ENCODE peak calls at places on chromosomes 4 and X, in five cellular contexts. E, V, A, M and N are unnamed samples.

GRCh38 chr4:41957634-41958033 is 22.4 kb downstream of the TMEM33 start:
- DNase-seq in E (no peak), V (peak), A (no peak), M (no peak), N (no peak)

GRCh38 chr4:137648531-137648930 is 116.2 kb upstream of the PCDH18 start:
- DNase-seq in E (no peak), V (no peak), A (no peak), M (no peak), N (no peak)

GRCh38 chr4:83115000-83115399 is 471 bp upstream of the PLAC8 start:
- DNase-seq in E (no peak), V (no peak), A (no peak), M (peak), N (no peak)

GRCh38 chrX:21933077-21933476 is 7.4 kb upstream of the SMS start:
- DNase-seq in E (no peak), V (no peak), A (no peak), M (no peak), N (no peak)

GRCh38 chr4:1593458-1593857 is 90.7 kb downstream of the FAM53A start:
- DNase-seq in E (no peak), V (no peak), A (no peak), M (no peak), N (no peak)

GRCh38 chrX:148536961-148537360 is 36.5 kb downstream of the AFF2 start:
- DNase-seq in E (no peak), V (no peak), A (no peak), M (no peak), N (no peak)

GRCh38 chr4:41044165-41044564 is 170.2 kb downstream of the APBB2 start:
- DNase-seq in E (no peak), V (no peak), A (no peak), M (no peak), N (no peak)

GRCh38 chr4:86271057-86271456 is 88.8 kb downstream of the MAPK10 start:
- DNase-seq in E (no peak), V (no peak), A (no peak), M (no peak), N (no peak)

GRCh38 chrX:74458738-74459137 is 37.4 kb downstream of the SLC16A2 start:
- DNase-seq in E (no peak), V (no peak), A (no peak), M (peak), N (no peak)

DNA sequence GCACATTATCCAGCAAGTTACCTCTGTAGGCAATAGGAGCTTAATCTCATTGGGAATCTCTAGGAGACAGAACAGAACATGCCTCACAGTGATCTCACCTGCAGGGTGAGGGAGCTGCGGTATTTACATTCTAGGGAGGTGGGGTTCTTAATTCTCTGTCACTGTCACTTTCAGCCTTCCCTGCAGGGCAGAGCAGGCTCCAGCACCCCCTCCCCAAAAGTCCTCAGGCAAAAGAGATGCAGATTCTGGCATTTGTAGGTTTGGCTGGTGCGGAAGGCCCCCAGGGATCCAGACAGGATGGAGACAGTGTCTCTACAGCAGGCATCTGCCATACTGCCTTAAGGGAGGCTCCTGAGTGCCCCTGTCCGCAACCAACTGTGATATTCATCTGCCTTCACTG is 166.4 kb upstream of the ATP6AP2 start:
- DNase-seq in E (no peak), V (no peak), A (no peak), M (no peak), N (no peak)
- H3K27ac ChIP-seq in E (no peak), V (no peak), A (no peak), M (no peak), N (no peak)

DNA sequence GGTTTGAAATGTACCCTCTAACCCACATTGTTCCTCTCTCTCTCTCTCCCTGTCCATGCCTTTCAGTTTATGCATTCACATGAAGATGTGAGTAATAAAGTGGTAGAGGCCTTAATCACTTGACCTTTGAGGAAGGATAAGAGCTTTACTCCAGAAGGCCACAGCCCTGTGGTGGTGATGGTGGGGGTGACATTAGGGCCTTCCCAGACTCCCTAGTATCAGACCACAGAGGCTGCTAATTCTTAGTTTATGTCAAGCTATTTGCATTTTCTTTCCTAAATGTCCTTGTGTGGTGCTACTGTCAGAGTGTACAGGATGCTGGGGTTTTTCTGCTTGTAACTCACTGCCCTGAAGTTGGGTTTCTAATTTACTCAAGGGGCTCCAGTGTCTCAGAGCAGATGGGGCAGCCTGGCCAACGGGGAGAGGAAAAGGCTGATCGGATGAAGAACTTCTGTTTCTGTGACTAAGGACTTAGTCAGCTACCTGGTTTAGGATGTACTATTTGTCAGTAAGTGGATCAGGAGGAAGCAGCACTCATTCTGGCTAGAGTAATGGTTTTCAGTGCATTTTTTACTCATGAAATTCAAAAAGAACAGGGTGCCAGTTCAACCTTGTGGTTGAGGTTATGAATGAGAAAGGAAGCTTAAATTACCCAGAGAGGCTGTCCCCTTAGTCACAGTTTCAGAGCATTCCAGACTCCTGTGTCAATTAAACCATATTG is 509.6 kb upstream of the DIPK2B start:
- DNase-seq in E (no peak), V (no peak), A (no peak), M (peak), N (no peak)
- H3K4me3 ChIP-seq in E (no peak), V (no peak), A (no peak), M (no peak), N (no peak)

GRCh38 chr4:143341186-143341755 is 4.6 kb downstream of the GAB1 start:
- DNase-seq in E (no peak), V (no peak), A (no peak), M (no peak), N (no peak)
- H3K27ac ChIP-seq in E (no peak), V (no peak), A (peak), M (no peak), N (no peak)

DNA sequence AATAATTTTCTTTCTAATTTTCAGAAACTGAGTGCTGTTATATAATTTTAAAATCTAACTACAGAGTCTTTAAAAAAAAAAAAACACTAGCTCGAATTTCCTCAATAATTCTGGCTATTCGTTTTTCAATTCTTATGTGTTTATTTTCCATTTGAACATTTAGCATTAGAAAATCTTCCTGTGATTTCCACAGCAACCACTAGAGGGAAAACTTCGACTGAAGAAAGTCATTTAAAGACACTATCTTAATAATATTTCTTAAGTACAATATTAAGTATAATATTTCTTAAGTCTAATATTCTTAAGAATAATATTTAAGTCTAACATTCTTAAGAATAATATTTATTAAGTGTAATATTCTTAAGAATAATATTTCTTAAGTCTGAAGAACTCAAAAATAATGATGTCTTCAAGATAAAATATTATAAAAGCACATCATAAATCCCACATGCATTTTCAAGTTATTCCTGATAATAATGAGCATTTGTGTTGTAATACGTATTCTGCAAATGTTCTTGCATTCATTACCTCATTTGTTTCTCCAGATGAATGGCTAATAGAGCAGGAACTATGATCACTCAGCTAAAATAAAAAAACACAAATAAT is 118.4 kb upstream of the WDR17 start:
- DNase-seq in E (no peak), V (peak), A (no peak), M (peak), N (no peak)
- H3K4me3 ChIP-seq in E (no peak), V (no peak), A (no peak), M (no peak), N (no peak)

DNA sequence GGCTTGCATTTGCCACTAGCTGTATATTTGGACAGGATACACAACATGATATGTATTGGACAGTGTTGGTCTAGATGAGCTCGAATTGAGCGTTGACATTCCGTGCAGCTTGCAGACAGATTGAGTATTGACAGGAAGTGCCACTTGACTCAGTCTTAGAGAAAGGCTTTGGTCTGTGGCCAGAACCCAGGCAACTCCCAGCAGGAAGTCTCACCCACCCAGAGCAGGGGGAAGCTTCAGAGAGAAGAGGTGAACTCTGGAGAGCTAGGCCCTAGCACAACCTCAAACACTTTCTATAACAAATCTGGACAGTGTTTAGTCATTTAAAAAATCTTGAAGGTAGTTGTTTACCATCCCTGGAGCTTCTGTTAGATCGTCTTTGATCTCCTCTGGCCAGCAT is 280.5 kb downstream of the FBXW7 start:
- DNase-seq in E (peak), V (peak), A (no peak), M (peak), N (peak)
- H3K27ac ChIP-seq in E (no peak), V (peak), A (no peak), M (no peak), N (no peak)

GRCh38 chrX:9955506-9955905 is 11.7 kb upstream of the CLDN34 start:
- DNase-seq in E (no peak), V (no peak), A (no peak), M (peak), N (no peak)
- H3K4me3 ChIP-seq in E (no peak), V (no peak), A (no peak), M (no peak), N (no peak)